ENCODE peak calls at places on chromosomes 6 and 20, in four cellular contexts. G is NCI-H1092, S is mucosa of descending colon, U is AG08396. B is an unnamed sample.

GRCh38 chr20:50438986-50439407 is 71.2 kb upstream of the PTPN1 start:
- DNase-seq in G (no peak), U (peak), S (peak), B (peak)

GRCh38 chr6:159700970-159701369 is 7.9 kb upstream of the SOD2 start:
- DNase-seq in S (no peak), G (no peak), U (no peak), B (peak)

GRCh38 chr6:122339661-122340060 is 59.8 kb upstream of the HSF2 start:
- DNase-seq in G (no peak), S (no peak), U (no peak), B (no peak)

GRCh38 chr20:52035977-52036376 is 155.6 kb downstream of the ZFP64 start:
- DNase-seq in S (peak), U (no peak), G (no peak), B (no peak)

GRCh38 chr6:157236040-157236725 is 87.1 kb downstream of the TMEM242 start:
- DNase-seq in U (no peak), G (no peak), S (peak), B (no peak)

GRCh38 chr6:70423189-70424133 is 10.2 kb downstream of the FAM135A start:
- DNase-seq in U (no peak), S (no peak), G (no peak), B (no peak)

GRCh38 chr6:90294989-90295853 is 1.4 kb downstream of the BACH2 start:
- DNase-seq in G (no peak), S (peak), U (peak), B (peak)

GRCh38 chr6:100721256-100721655 is 159.9 kb downstream of the ASCC3 start:
- DNase-seq in S (no peak), U (no peak), G (no peak), B (no peak)

GRCh38 chr6:147947521-147947920 is 395.1 kb upstream of the SASH1 start:
- DNase-seq in G (no peak), U (no peak), S (no peak), B (no peak)

GRCh38 chr6:41705996-41706835 is 29.2 kb downstream of the TFEB start:
- DNase-seq in G (peak), S (peak), U (peak), B (peak)

GRCh38 chr6:29005183-29005885 is at the start of gene ZNF311:
- DNase-seq in G (no peak), S (peak), U (peak), B (peak)

GRCh38 chr6:1244941-1245340 is 67.0 kb upstream of the FOXQ1 start:
- DNase-seq in G (no peak), U (no peak), S (no peak), B (no peak)

GRCh38 chr6:126302191-126302590 is 37.7 kb upstream of the CENPW start:
- DNase-seq in G (no peak), U (no peak), S (no peak), B (no peak)

GRCh38 chr6:138833819-138834539 is 38.1 kb downstream of the ECT2L start:
- DNase-seq in G (peak), U (no peak), S (no peak), B (no peak)

GRCh38 chr6:130054725-130055124 is 36.3 kb downstream of the L3MBTL3 start:
- DNase-seq in S (no peak), G (no peak), U (no peak), B (no peak)

GRCh38 chr6:155228549-155229166 is 35.2 kb upstream of the CLDN20 start:
- DNase-seq in G (no peak), S (no peak), U (peak), B (no peak)